ENCODE peak calls at places on chromosomes 16 and 17, in eight cellular contexts. One of them, this sample, is unnamed.

GRCh38 chr17:50853015-50853615 is 13.0 kb downstream of the TOB1 start:
- DNase-seq in esophagus muscularis mucosa: peak
- DNase-seq in ovary: no peak
- DNase-seq in A549: no peak
- DNase-seq in tibial nerve: no peak
- DNase-seq in transverse colon: no peak
- DNase-seq in sigmoid colon: no peak
- DNase-seq in stomach: no peak
- DNase-seq in this sample: no peak

GRCh38 chr16:72976047-72976746 is 71.7 kb downstream of the ZFHX3 start:
- DNase-seq in esophagus muscularis mucosa: no peak
- DNase-seq in sigmoid colon: no peak
- DNase-seq in tibial nerve: no peak
- DNase-seq in A549: no peak
- DNase-seq in stomach: no peak
- DNase-seq in transverse colon: no peak
- DNase-seq in ovary: no peak
- DNase-seq in this sample: no peak

GRCh38 chr16:57038151-57038550 is 48.8 kb downstream of the NLRC5 start:
- DNase-seq in tibial nerve: no peak
- DNase-seq in transverse colon: no peak
- DNase-seq in sigmoid colon: no peak
- DNase-seq in esophagus muscularis mucosa: no peak
- DNase-seq in ovary: no peak
- DNase-seq in stomach: no peak
- DNase-seq in A549: no peak
- DNase-seq in this sample: no peak

GRCh38 chr17:50201226-50201854 is at the start of gene COL1A1:
- DNase-seq in stomach: peak
- DNase-seq in transverse colon: peak
- DNase-seq in A549: no peak
- DNase-seq in ovary: peak
- DNase-seq in esophagus muscularis mucosa: no peak
- DNase-seq in sigmoid colon: peak
- DNase-seq in tibial nerve: peak
- DNase-seq in this sample: peak

GRCh38 chr17:18102640-18103039 is 5.9 kb upstream of the MYO15A start:
- DNase-seq in esophagus muscularis mucosa: no peak
- DNase-seq in stomach: no peak
- DNase-seq in sigmoid colon: no peak
- DNase-seq in transverse colon: no peak
- DNase-seq in ovary: no peak
- DNase-seq in A549: no peak
- DNase-seq in tibial nerve: no peak
- DNase-seq in this sample: peak

GRCh38 chr17:73354423-73355284 is 42.9 kb upstream of the CDC42EP4 start:
- DNase-seq in ovary: no peak
- DNase-seq in A549: no peak
- DNase-seq in esophagus muscularis mucosa: no peak
- DNase-seq in stomach: no peak
- DNase-seq in sigmoid colon: no peak
- DNase-seq in transverse colon: no peak
- DNase-seq in tibial nerve: no peak
- DNase-seq in this sample: no peak

GRCh38 chr17:47879776-47880452 is 16.1 kb upstream of the SP2 start:
- DNase-seq in tibial nerve: no peak
- DNase-seq in transverse colon: no peak
- DNase-seq in A549: no peak
- DNase-seq in sigmoid colon: no peak
- DNase-seq in ovary: no peak
- DNase-seq in esophagus muscularis mucosa: no peak
- DNase-seq in stomach: no peak
- DNase-seq in this sample: no peak

GRCh38 chr17:66580601-66581385 is 254.1 kb upstream of the CACNG5 start:
- DNase-seq in esophagus muscularis mucosa: no peak
- DNase-seq in A549: no peak
- DNase-seq in transverse colon: peak
- DNase-seq in ovary: no peak
- DNase-seq in stomach: peak
- DNase-seq in sigmoid colon: peak
- DNase-seq in tibial nerve: no peak
- DNase-seq in this sample: peak

GRCh38 chr16:8751481-8752311 is 45.7 kb downstream of the TMEM186 start:
- DNase-seq in ovary: no peak
- DNase-seq in stomach: no peak
- DNase-seq in sigmoid colon: peak
- DNase-seq in transverse colon: no peak
- DNase-seq in tibial nerve: no peak
- DNase-seq in esophagus muscularis mucosa: no peak
- DNase-seq in A549: peak
- DNase-seq in this sample: no peak

GRCh38 chr16:31485571-31485970 is 2.6 kb downstream of the SLC5A2 start:
- DNase-seq in ovary: peak
- DNase-seq in A549: no peak
- DNase-seq in esophagus muscularis mucosa: no peak
- DNase-seq in stomach: no peak
- DNase-seq in sigmoid colon: no peak
- DNase-seq in tibial nerve: no peak
- DNase-seq in transverse colon: no peak
- DNase-seq in this sample: no peak

GRCh38 chr17:81260171-81260570 is 21.1 kb downstream of the NDUFAF8 start:
- DNase-seq in esophagus muscularis mucosa: no peak
- DNase-seq in sigmoid colon: no peak
- DNase-seq in stomach: no peak
- DNase-seq in A549: no peak
- DNase-seq in ovary: no peak
- DNase-seq in transverse colon: no peak
- DNase-seq in tibial nerve: no peak
- DNase-seq in this sample: no peak

GRCh38 chr17:81256616-81257015 is 17.5 kb downstream of the NDUFAF8 start:
- DNase-seq in ovary: no peak
- DNase-seq in tibial nerve: no peak
- DNase-seq in esophagus muscularis mucosa: no peak
- DNase-seq in A549: peak
- DNase-seq in transverse colon: no peak
- DNase-seq in sigmoid colon: no peak
- DNase-seq in stomach: no peak
- DNase-seq in this sample: no peak

GRCh38 chr17:81259058-81259605 is 20.0 kb downstream of the NDUFAF8 start:
- DNase-seq in sigmoid colon: no peak
- DNase-seq in esophagus muscularis mucosa: no peak
- DNase-seq in A549: no peak
- DNase-seq in tibial nerve: no peak
- DNase-seq in ovary: no peak
- DNase-seq in transverse colon: no peak
- DNase-seq in stomach: no peak
- DNase-seq in this sample: no peak

GRCh38 chr17:81257533-81257932 is 18.4 kb downstream of the NDUFAF8 start:
- DNase-seq in tibial nerve: no peak
- DNase-seq in esophagus muscularis mucosa: no peak
- DNase-seq in transverse colon: no peak
- DNase-seq in sigmoid colon: no peak
- DNase-seq in A549: no peak
- DNase-seq in stomach: no peak
- DNase-seq in ovary: no peak
- DNase-seq in this sample: no peak

GRCh38 chr17:81258292-81258691 is 19.2 kb downstream of the NDUFAF8 start:
- DNase-seq in ovary: no peak
- DNase-seq in sigmoid colon: no peak
- DNase-seq in transverse colon: no peak
- DNase-seq in stomach: no peak
- DNase-seq in A549: no peak
- DNase-seq in esophagus muscularis mucosa: no peak
- DNase-seq in tibial nerve: no peak
- DNase-seq in this sample: peak
- TF ChIP-seq EP300 in ovary: no peak
- TF ChIP-seq EP300 in sigmoid colon: no peak
- TF ChIP-seq EP300 in transverse colon: no peak
- TF ChIP-seq EP300 in stomach: no peak
- TF ChIP-seq EP300 in A549: no peak
- TF ChIP-seq EP300 in esophagus muscularis mucosa: no peak
- TF ChIP-seq EP300 in tibial nerve: no peak
- TF ChIP-seq EP300 in this sample: peak

DNA sequence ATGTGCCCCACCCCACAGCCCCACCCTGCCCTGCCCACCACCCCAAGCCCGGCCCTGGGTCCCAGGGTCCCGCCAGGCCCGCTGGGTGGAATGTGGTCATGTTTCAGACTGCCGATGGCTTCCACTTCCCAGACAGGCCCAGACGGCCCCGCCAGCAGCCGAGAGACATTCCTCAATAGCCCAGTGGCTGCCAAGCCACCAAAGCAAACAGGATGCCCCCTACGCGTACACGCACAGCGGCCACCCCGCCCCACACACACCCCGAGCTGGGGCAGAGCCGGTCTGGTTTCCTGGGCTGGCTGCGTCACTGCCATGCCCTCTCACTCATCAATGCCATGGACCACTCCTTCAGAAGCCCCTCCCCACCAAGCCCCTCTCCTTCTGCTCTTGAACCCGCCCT is 1.2 kb upstream of the KRT17 start:
- DNase-seq in ovary: peak
- DNase-seq in stomach: no peak
- DNase-seq in sigmoid colon: peak
- DNase-seq in tibial nerve: no peak
- DNase-seq in A549: no peak
- DNase-seq in transverse colon: no peak
- DNase-seq in esophagus muscularis mucosa: no peak
- DNase-seq in this sample: no peak
- TF ChIP-seq EP300 in ovary: no peak
- TF ChIP-seq EP300 in stomach: no peak
- TF ChIP-seq EP300 in sigmoid colon: no peak
- TF ChIP-seq EP300 in tibial nerve: no peak
- TF ChIP-seq EP300 in A549: no peak
- TF ChIP-seq EP300 in transverse colon: no peak
- TF ChIP-seq EP300 in esophagus muscularis mucosa: no peak
- TF ChIP-seq EP300 in this sample: no peak

GRCh38 chr17:81615401-81615930 is 21.4 kb downstream of the NPLOC4 start:
- DNase-seq in ovary: no peak
- DNase-seq in tibial nerve: no peak
- DNase-seq in sigmoid colon: no peak
- DNase-seq in stomach: no peak
- DNase-seq in transverse colon: no peak
- DNase-seq in esophagus muscularis mucosa: no peak
- DNase-seq in A549: no peak
- DNase-seq in this sample: no peak

GRCh38 chr17:81612172-81612571 is 24.7 kb downstream of the NPLOC4 start:
- DNase-seq in sigmoid colon: no peak
- DNase-seq in esophagus muscularis mucosa: no peak
- DNase-seq in stomach: no peak
- DNase-seq in ovary: no peak
- DNase-seq in A549: no peak
- DNase-seq in transverse colon: no peak
- DNase-seq in tibial nerve: no peak
- DNase-seq in this sample: no peak

GRCh38 chr17:81621494-81622230 is 15.2 kb downstream of the NPLOC4 start:
- DNase-seq in tibial nerve: no peak
- DNase-seq in transverse colon: no peak
- DNase-seq in stomach: peak
- DNase-seq in esophagus muscularis mucosa: no peak
- DNase-seq in sigmoid colon: no peak
- DNase-seq in A549: no peak
- DNase-seq in ovary: peak
- DNase-seq in this sample: no peak

DNA sequence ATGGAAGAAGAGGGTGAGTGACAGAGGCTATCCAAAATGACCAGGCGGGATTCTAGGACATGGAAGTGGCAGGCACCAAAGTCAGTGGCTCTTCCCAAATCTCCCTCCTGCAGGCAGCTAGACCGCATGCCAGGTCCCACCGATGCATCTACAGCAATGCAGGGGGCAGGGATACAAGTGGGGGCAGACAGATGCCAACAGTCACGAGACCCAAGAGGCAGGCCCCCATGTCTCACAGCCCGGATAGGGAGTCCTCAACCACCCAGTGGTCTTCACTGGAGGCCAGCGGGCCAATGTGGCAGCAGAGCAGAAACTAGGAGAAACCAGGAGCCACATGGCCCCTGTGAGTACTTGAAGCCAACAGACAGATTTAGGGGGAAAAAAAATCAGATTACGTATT is 20.0 kb downstream of the NPLOC4 start:
- DNase-seq in stomach: no peak
- DNase-seq in ovary: no peak
- DNase-seq in sigmoid colon: no peak
- DNase-seq in A549: no peak
- DNase-seq in transverse colon: no peak
- DNase-seq in tibial nerve: no peak
- DNase-seq in esophagus muscularis mucosa: no peak
- DNase-seq in this sample: no peak
- TF ChIP-seq EP300 in stomach: no peak
- TF ChIP-seq EP300 in ovary: no peak
- TF ChIP-seq EP300 in sigmoid colon: no peak
- TF ChIP-seq EP300 in A549: no peak
- TF ChIP-seq EP300 in transverse colon: no peak
- TF ChIP-seq EP300 in tibial nerve: no peak
- TF ChIP-seq EP300 in esophagus muscularis mucosa: no peak
- TF ChIP-seq EP300 in this sample: no peak

GRCh38 chr17:34782271-34782670 is 179.0 kb downstream of the CCT6B start:
- DNase-seq in sigmoid colon: no peak
- DNase-seq in esophagus muscularis mucosa: no peak
- DNase-seq in tibial nerve: no peak
- DNase-seq in A549: no peak
- DNase-seq in ovary: no peak
- DNase-seq in stomach: no peak
- DNase-seq in transverse colon: no peak
- DNase-seq in this sample: peak

GRCh38 chr17:34781071-34781470 is 180.2 kb downstream of the CCT6B start:
- DNase-seq in tibial nerve: no peak
- DNase-seq in esophagus muscularis mucosa: no peak
- DNase-seq in A549: no peak
- DNase-seq in stomach: no peak
- DNase-seq in ovary: no peak
- DNase-seq in sigmoid colon: no peak
- DNase-seq in transverse colon: no peak
- DNase-seq in this sample: no peak

GRCh38 chr17:34777044-34777443 is 184.2 kb downstream of the CCT6B start:
- DNase-seq in ovary: no peak
- DNase-seq in A549: no peak
- DNase-seq in stomach: no peak
- DNase-seq in transverse colon: no peak
- DNase-seq in sigmoid colon: no peak
- DNase-seq in tibial nerve: no peak
- DNase-seq in esophagus muscularis mucosa: no peak
- DNase-seq in this sample: peak

GRCh38 chr17:34781571-34782108 is 179.6 kb downstream of the CCT6B start:
- DNase-seq in tibial nerve: no peak
- DNase-seq in ovary: no peak
- DNase-seq in transverse colon: no peak
- DNase-seq in stomach: no peak
- DNase-seq in esophagus muscularis mucosa: no peak
- DNase-seq in A549: no peak
- DNase-seq in sigmoid colon: no peak
- DNase-seq in this sample: peak

DNA sequence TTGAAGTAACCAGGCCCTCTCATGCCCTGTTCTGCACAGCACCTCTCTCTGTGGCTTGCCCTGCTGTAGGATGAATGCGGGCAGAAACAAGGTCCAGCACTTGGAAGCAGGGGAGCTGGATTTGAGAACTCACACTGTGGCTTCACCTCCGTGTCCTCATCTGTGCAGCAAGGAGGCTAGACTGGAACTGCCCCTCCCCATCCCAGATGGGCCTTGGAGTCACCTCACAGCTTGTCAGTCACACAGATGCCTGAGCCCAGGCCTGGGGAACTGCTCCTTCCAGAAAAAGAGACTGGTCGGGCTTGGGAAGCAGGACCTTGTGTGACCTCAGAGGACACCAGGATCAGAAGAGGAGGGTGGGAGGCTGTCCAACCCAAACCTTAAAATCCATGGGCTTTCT is 180.8 kb downstream of the CCT6B start:
- DNase-seq in tibial nerve: no peak
- DNase-seq in esophagus muscularis mucosa: no peak
- DNase-seq in ovary: no peak
- DNase-seq in A549: no peak
- DNase-seq in sigmoid colon: no peak
- DNase-seq in transverse colon: no peak
- DNase-seq in stomach: no peak
- DNase-seq in this sample: no peak
- TF ChIP-seq EP300 in tibial nerve: no peak
- TF ChIP-seq EP300 in esophagus muscularis mucosa: no peak
- TF ChIP-seq EP300 in ovary: no peak
- TF ChIP-seq EP300 in A549: no peak
- TF ChIP-seq EP300 in sigmoid colon: no peak
- TF ChIP-seq EP300 in transverse colon: no peak
- TF ChIP-seq EP300 in stomach: no peak
- TF ChIP-seq EP300 in this sample: no peak